ENCODE peak calls at places on chromosome 13, in four cellular contexts. One of them, this sample, is unnamed.

GRCh38 chr13:44810067-44810840 is 179.0 kb downstream of the NUFIP1 start:
- DNase-seq in cardiac muscle cell: peak; percentile 34
- DNase-seq in CD8-positive, alpha-beta T cell: no peak
- DNase-seq in heart left ventricle: peak; percentile 39
- DNase-seq in this sample: no peak

GRCh38 chr13:41352935-41353801 is 42.1 kb downstream of the NAA16 start:
- DNase-seq in cardiac muscle cell: peak; percentile 28
- DNase-seq in CD8-positive, alpha-beta T cell: peak; percentile 57
- DNase-seq in heart left ventricle: no peak
- DNase-seq in this sample: no peak

GRCh38 chr13:28540612-28541011 is 45.7 kb upstream of the FLT1 start:
- DNase-seq in CD8-positive, alpha-beta T cell: no peak
- DNase-seq in heart left ventricle: no peak
- DNase-seq in cardiac muscle cell: no peak
- DNase-seq in this sample: no peak

GRCh38 chr13:99385161-99385560 is 78.0 kb upstream of the GPR183 start:
- DNase-seq in CD8-positive, alpha-beta T cell: peak; percentile 8
- DNase-seq in heart left ventricle: no peak
- DNase-seq in cardiac muscle cell: no peak
- DNase-seq in this sample: peak; percentile 49

GRCh38 chr13:114115796-114116195 is 16.6 kb downstream of the RASA3 start:
- DNase-seq in heart left ventricle: no peak
- DNase-seq in CD8-positive, alpha-beta T cell: no peak
- DNase-seq in cardiac muscle cell: no peak
- DNase-seq in this sample: no peak

GRCh38 chr13:32140109-32140508 is 108.5 kb downstream of the FRY start:
- DNase-seq in cardiac muscle cell: no peak
- DNase-seq in heart left ventricle: no peak
- DNase-seq in CD8-positive, alpha-beta T cell: no peak
- DNase-seq in this sample: no peak

GRCh38 chr13:26847281-26847680 is 86.7 kb upstream of the GPR12 start:
- DNase-seq in cardiac muscle cell: peak; percentile 13
- DNase-seq in heart left ventricle: no peak
- DNase-seq in CD8-positive, alpha-beta T cell: no peak
- DNase-seq in this sample: no peak

GRCh38 chr13:73417012-73417615 is 358.3 kb downstream of the KLF5 start:
- DNase-seq in heart left ventricle: no peak
- DNase-seq in CD8-positive, alpha-beta T cell: no peak
- DNase-seq in cardiac muscle cell: no peak
- DNase-seq in this sample: no peak

GRCh38 chr13:23618341-23618740 is 48.1 kb downstream of the TNFRSF19 start:
- DNase-seq in cardiac muscle cell: no peak
- DNase-seq in CD8-positive, alpha-beta T cell: no peak
- DNase-seq in heart left ventricle: no peak
- DNase-seq in this sample: no peak

GRCh38 chr13:65540064-65540635 is 1690.0 kb downstream of the PCDH9 start:
- DNase-seq in heart left ventricle: no peak
- DNase-seq in cardiac muscle cell: no peak
- DNase-seq in CD8-positive, alpha-beta T cell: no peak
- DNase-seq in this sample: no peak

GRCh38 chr13:113638806-113639205 is 19.2 kb downstream of the ATP4B start:
- DNase-seq in heart left ventricle: peak; percentile 9
- DNase-seq in CD8-positive, alpha-beta T cell: no peak
- DNase-seq in cardiac muscle cell: no peak
- DNase-seq in this sample: peak; percentile 53

GRCh38 chr13:102089177-102089576 is 312.7 kb downstream of the FGF14 start:
- DNase-seq in cardiac muscle cell: peak; percentile 7
- DNase-seq in heart left ventricle: no peak
- DNase-seq in CD8-positive, alpha-beta T cell: no peak
- DNase-seq in this sample: no peak

GRCh38 chr13:44176173-44176572 is 197.5 kb upstream of the SERP2 start:
- DNase-seq in cardiac muscle cell: no peak
- DNase-seq in CD8-positive, alpha-beta T cell: no peak
- DNase-seq in heart left ventricle: no peak
- DNase-seq in this sample: no peak

GRCh38 chr13:57748096-57748495 is 116.6 kb downstream of the PCDH17 start:
- DNase-seq in cardiac muscle cell: no peak
- DNase-seq in CD8-positive, alpha-beta T cell: no peak
- DNase-seq in heart left ventricle: no peak
- DNase-seq in this sample: no peak

GRCh38 chr13:97119899-97120745 is 102.0 kb upstream of the MBNL2 start:
- DNase-seq in cardiac muscle cell: no peak
- DNase-seq in CD8-positive, alpha-beta T cell: no peak
- DNase-seq in heart left ventricle: no peak
- DNase-seq in this sample: no peak

GRCh38 chr13:21075303-21076264 is 14.2 kb upstream of the LATS2 start:
- DNase-seq in CD8-positive, alpha-beta T cell: peak; percentile 29
- DNase-seq in cardiac muscle cell: peak; percentile 34
- DNase-seq in heart left ventricle: peak; percentile 58
- DNase-seq in this sample: peak; percentile 86

GRCh38 chr13:114328034-114328433 is 13.7 kb downstream of the CHAMP1 start:
- DNase-seq in CD8-positive, alpha-beta T cell: no peak
- DNase-seq in cardiac muscle cell: no peak
- DNase-seq in heart left ventricle: no peak
- DNase-seq in this sample: no peak

GRCh38 chr13:45216193-45216592 is 15.3 kb upstream of the KCTD4 start:
- DNase-seq in heart left ventricle: no peak
- DNase-seq in CD8-positive, alpha-beta T cell: no peak
- DNase-seq in cardiac muscle cell: no peak
- DNase-seq in this sample: no peak

GRCh38 chr13:20221772-20222171 is 10.3 kb downstream of the GJB6 start:
- DNase-seq in cardiac muscle cell: no peak
- DNase-seq in heart left ventricle: no peak
- DNase-seq in CD8-positive, alpha-beta T cell: no peak
- DNase-seq in this sample: no peak

GRCh38 chr13:90680826-90681225 is 666.7 kb upstream of the MIR17HG start:
- DNase-seq in CD8-positive, alpha-beta T cell: no peak
- DNase-seq in heart left ventricle: no peak
- DNase-seq in cardiac muscle cell: no peak
- DNase-seq in this sample: no peak

GRCh38 chr13:92761710-92762109 is 464.9 kb upstream of the GPC6 start:
- DNase-seq in CD8-positive, alpha-beta T cell: no peak
- DNase-seq in heart left ventricle: no peak
- DNase-seq in cardiac muscle cell: no peak
- DNase-seq in this sample: no peak

GRCh38 chr13:20843177-20843576 is 59.4 kb downstream of the XPO4 start:
- DNase-seq in CD8-positive, alpha-beta T cell: no peak
- DNase-seq in heart left ventricle: peak; percentile 35
- DNase-seq in cardiac muscle cell: peak; percentile 71
- DNase-seq in this sample: no peak

GRCh38 chr13:63307239-63307638 is 1891.6 kb upstream of the PCDH20 start:
- DNase-seq in CD8-positive, alpha-beta T cell: no peak
- DNase-seq in heart left ventricle: no peak
- DNase-seq in cardiac muscle cell: no peak
- DNase-seq in this sample: no peak

GRCh38 chr13:31045621-31046081 is 113.2 kb downstream of the TEX26 start:
- DNase-seq in CD8-positive, alpha-beta T cell: peak; percentile 74
- DNase-seq in heart left ventricle: no peak
- DNase-seq in cardiac muscle cell: no peak
- DNase-seq in this sample: no peak

GRCh38 chr13:32472194-32472621 is 44.3 kb upstream of the N4BP2L1 start:
- DNase-seq in cardiac muscle cell: no peak
- DNase-seq in heart left ventricle: no peak
- DNase-seq in CD8-positive, alpha-beta T cell: no peak
- DNase-seq in this sample: no peak

GRCh38 chr13:113932060-113932459 is 41.8 kb downstream of the C13orf46 start:
- DNase-seq in heart left ventricle: no peak
- DNase-seq in CD8-positive, alpha-beta T cell: no peak
- DNase-seq in cardiac muscle cell: no peak
- DNase-seq in this sample: peak; percentile 64

GRCh38 chr13:94248454-94249233 is 230.8 kb downstream of the DCT start:
- DNase-seq in CD8-positive, alpha-beta T cell: no peak
- DNase-seq in cardiac muscle cell: no peak
- DNase-seq in heart left ventricle: no peak
- DNase-seq in this sample: no peak

GRCh38 chr13:113562085-113562749 is 22.3 kb upstream of the TFDP1 start:
- DNase-seq in CD8-positive, alpha-beta T cell: peak; percentile 51
- DNase-seq in heart left ventricle: peak; percentile 73
- DNase-seq in cardiac muscle cell: peak; percentile 84
- DNase-seq in this sample: peak; percentile 91

GRCh38 chr13:27476943-27477681 is 26.7 kb upstream of the MTIF3 start:
- DNase-seq in CD8-positive, alpha-beta T cell: peak; percentile 34
- DNase-seq in heart left ventricle: no peak
- DNase-seq in cardiac muscle cell: no peak
- DNase-seq in this sample: peak; percentile 64

GRCh38 chr13:75621147-75621546 is 15.0 kb upstream of the LMO7 start:
- DNase-seq in cardiac muscle cell: no peak
- DNase-seq in heart left ventricle: no peak
- DNase-seq in CD8-positive, alpha-beta T cell: no peak
- DNase-seq in this sample: no peak

GRCh38 chr13:24203726-24204295 is 43.3 kb downstream of the SPATA13 start:
- DNase-seq in heart left ventricle: no peak
- DNase-seq in cardiac muscle cell: no peak
- DNase-seq in CD8-positive, alpha-beta T cell: no peak
- DNase-seq in this sample: no peak

GRCh38 chr13:113853518-113854237 is 10.2 kb downstream of the GAS6 start:
- DNase-seq in CD8-positive, alpha-beta T cell: no peak
- DNase-seq in cardiac muscle cell: no peak
- DNase-seq in heart left ventricle: peak; percentile 73
- DNase-seq in this sample: peak; percentile 73

GRCh38 chr13:97577026-97577425 is 143.1 kb downstream of the RAP2A start:
- DNase-seq in CD8-positive, alpha-beta T cell: no peak
- DNase-seq in heart left ventricle: no peak
- DNase-seq in cardiac muscle cell: no peak
- DNase-seq in this sample: no peak

GRCh38 chr13:97978661-97979450 is 25.4 kb downstream of the IPO5 start:
- DNase-seq in heart left ventricle: no peak
- DNase-seq in CD8-positive, alpha-beta T cell: no peak
- DNase-seq in cardiac muscle cell: no peak
- DNase-seq in this sample: no peak

GRCh38 chr13:32731576-32731975 is 145.3 kb downstream of the PDS5B start:
- DNase-seq in cardiac muscle cell: no peak
- DNase-seq in heart left ventricle: no peak
- DNase-seq in CD8-positive, alpha-beta T cell: no peak
- DNase-seq in this sample: no peak

DNA sequence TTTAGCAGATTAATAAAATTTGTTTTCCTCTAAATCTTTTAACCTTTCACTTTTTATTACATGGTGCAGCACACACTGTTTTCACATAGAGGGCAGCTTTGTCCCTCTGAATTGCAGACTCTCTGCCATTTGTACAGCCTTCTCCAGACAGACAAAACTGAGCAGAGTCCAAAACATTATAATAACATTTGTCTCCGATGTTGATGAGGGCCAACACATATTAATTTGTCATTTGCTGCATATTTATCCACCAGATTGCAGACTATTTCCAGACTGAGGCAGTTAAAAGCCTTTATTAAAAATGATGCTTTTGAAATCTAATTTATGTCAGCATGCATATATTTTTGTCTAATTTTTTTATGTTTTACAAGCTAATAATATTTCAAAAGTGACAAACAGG is 1251.9 kb upstream of the SLC10A2 start:
- DNase-seq in CD8-positive, alpha-beta T cell: no peak
- DNase-seq in heart left ventricle: no peak
- DNase-seq in cardiac muscle cell: peak; percentile 9
- DNase-seq in this sample: no peak
- TF ChIP-seq CTCF in CD8-positive, alpha-beta T cell: no peak
- TF ChIP-seq CTCF in heart left ventricle: peak; percentile 30
- TF ChIP-seq CTCF in cardiac muscle cell: peak; percentile 54
- TF ChIP-seq CTCF in this sample: peak; percentile 72

DNA sequence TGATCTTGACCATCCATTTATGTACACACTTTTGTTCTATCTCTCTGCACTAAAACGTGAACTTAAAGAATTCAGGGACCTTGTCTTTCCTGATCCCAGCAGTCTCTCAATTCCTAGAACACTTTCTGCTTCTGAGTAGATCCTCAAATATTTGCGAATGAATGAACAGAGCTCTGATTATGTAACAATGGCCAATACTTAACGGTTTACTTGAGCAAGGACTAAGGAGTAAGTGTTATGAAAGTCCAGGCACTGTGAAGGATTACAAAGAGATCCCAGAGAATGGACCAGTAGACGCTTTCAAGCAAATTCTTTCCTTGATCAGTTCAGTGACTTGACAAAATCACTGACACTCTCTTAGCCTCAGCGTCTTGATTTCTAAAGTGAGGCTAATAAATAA is 514.5 kb upstream of the KLHL1 start:
- DNase-seq in CD8-positive, alpha-beta T cell: no peak
- DNase-seq in cardiac muscle cell: no peak
- DNase-seq in heart left ventricle: no peak
- DNase-seq in this sample: no peak
- TF ChIP-seq CTCF in CD8-positive, alpha-beta T cell: no peak
- TF ChIP-seq CTCF in cardiac muscle cell: no peak
- TF ChIP-seq CTCF in heart left ventricle: no peak
- TF ChIP-seq CTCF in this sample: no peak

DNA sequence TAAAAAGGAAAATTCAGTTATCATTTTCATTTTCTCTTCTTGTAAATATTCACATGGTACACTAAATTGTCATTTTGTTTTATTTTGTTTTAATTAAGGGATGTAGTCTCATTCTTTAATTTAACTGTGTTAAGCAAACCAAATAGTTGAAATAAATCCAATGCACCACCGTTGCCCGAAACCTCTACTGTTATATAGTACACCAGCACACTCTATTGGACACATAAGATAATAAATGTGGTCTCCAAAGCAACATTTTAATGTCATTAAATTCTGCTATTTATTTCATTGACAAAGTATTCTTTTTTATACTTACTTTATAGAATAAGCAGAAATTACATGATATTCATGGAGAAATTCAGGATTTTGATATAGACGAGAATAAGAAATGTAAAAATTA is 156.4 kb upstream of the FREM2 start:
- DNase-seq in heart left ventricle: no peak
- DNase-seq in CD8-positive, alpha-beta T cell: no peak
- DNase-seq in cardiac muscle cell: peak; percentile 29
- DNase-seq in this sample: no peak
- TF ChIP-seq CTCF in heart left ventricle: peak; percentile 49
- TF ChIP-seq CTCF in CD8-positive, alpha-beta T cell: no peak
- TF ChIP-seq CTCF in cardiac muscle cell: peak; percentile 40
- TF ChIP-seq CTCF in this sample: peak; percentile 44

GRCh38 chr13:80341098-80341701 is at the start of gene SPRY2:
- DNase-seq in cardiac muscle cell: peak; percentile 97
- DNase-seq in CD8-positive, alpha-beta T cell: peak; percentile 26
- DNase-seq in heart left ventricle: peak; percentile 98
- DNase-seq in this sample: peak; percentile 96
- TF ChIP-seq CTCF in cardiac muscle cell: no peak
- TF ChIP-seq CTCF in CD8-positive, alpha-beta T cell: no peak
- TF ChIP-seq CTCF in heart left ventricle: peak; percentile 9
- TF ChIP-seq CTCF in this sample: no peak

GRCh38 chr13:46804391-46804815 is 7.4 kb upstream of the ESD start:
- DNase-seq in cardiac muscle cell: no peak
- DNase-seq in heart left ventricle: no peak
- DNase-seq in CD8-positive, alpha-beta T cell: no peak
- DNase-seq in this sample: no peak
- TF ChIP-seq CTCF in cardiac muscle cell: no peak
- TF ChIP-seq CTCF in heart left ventricle: no peak
- TF ChIP-seq CTCF in CD8-positive, alpha-beta T cell: no peak
- TF ChIP-seq CTCF in this sample: no peak

DNA sequence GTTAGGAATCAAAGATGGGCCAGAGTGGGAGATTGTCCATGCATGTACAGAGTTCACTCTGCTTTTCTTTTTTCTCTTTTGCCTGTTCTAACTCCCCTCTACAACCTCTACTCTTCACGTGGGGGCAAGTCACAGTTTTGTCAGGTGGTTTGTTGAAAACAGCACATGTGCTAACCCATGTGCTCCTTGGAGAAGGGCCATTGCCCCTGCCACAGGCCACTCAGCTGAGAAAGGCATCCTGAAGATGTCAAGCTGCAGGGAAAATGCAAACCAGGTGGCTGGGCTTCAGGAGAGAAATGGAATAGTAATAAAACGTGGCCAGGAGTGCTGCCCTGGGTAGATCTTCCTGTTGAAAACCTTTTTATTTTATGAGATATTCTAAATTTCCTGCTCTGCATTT is 35.3 kb upstream of the SLC10A2 start:
- DNase-seq in cardiac muscle cell: peak; percentile 54
- DNase-seq in heart left ventricle: no peak
- DNase-seq in CD8-positive, alpha-beta T cell: no peak
- DNase-seq in this sample: no peak
- TF ChIP-seq CTCF in cardiac muscle cell: no peak
- TF ChIP-seq CTCF in heart left ventricle: no peak
- TF ChIP-seq CTCF in CD8-positive, alpha-beta T cell: no peak
- TF ChIP-seq CTCF in this sample: no peak

This sample was measured in osteocyte.